ENCODE peak calls at places on chromosomes 16 and 17, in four cellular contexts. D is IMR-90; X is tibial artery; S is CD8-positive, alpha-beta T cell. Z is an unnamed sample.

GRCh38 chr17:75273968-75274708 is 3.1 kb upstream of the MIF4GD start:
- DNase-seq in X (no peak), S (no peak), D (peak; percentile 77), Z (peak; percentile 76)

GRCh38 chr16:46812781-46813555 is 18.0 kb downstream of the C16orf87 start:
- DNase-seq in D (no peak), X (no peak), S (no peak), Z (peak; percentile 33)

GRCh38 chr17:1976000-1976682 is 49.0 kb downstream of the RTN4RL1 start:
- DNase-seq in D (no peak), S (no peak), X (no peak), Z (no peak)

GRCh38 chr16:15703029-15703736 is 53.1 kb downstream of the NDE1 start:
- DNase-seq in S (no peak), D (no peak), X (no peak), Z (no peak)

GRCh38 chr17:4852504-4853075 is 19.4 kb downstream of the MINK1 start:
- DNase-seq in D (peak; percentile 78), X (no peak), S (peak; percentile 12), Z (peak; percentile 84)

GRCh38 chr17:16407911-16408588 is 7.3 kb upstream of the TRPV2 start:
- DNase-seq in S (no peak), X (peak; percentile 89), D (peak; percentile 47), Z (peak; percentile 64)

GRCh38 chr16:65480276-65480675 is 358.4 kb upstream of the CDH11 start:
- DNase-seq in D (no peak), S (no peak), X (no peak), Z (no peak)

GRCh38 chr17:8859804-8860430 is 7.6 kb downstream of the PIK3R6 start:
- DNase-seq in D (no peak), S (no peak), X (no peak), Z (no peak)

GRCh38 chr16:2470603-2471015 is 488 bp upstream of the NTN3 start:
- DNase-seq in S (no peak), D (no peak), X (no peak), Z (peak; percentile 56)

GRCh38 chr17:55448681-55449080 is 27.0 kb upstream of the MMD start:
- DNase-seq in X (no peak), S (no peak), D (peak; percentile 75), Z (no peak)

GRCh38 chr17:77872199-77872598 is 86.3 kb upstream of the TNRC6C start:
- DNase-seq in X (no peak), D (no peak), S (no peak), Z (no peak)

GRCh38 chr17:48568499-48569259 is 9.5 kb downstream of the HOXB4 start:
- DNase-seq in X (no peak), D (peak; percentile 66), S (no peak), Z (no peak)

GRCh38 chr17:36149296-36149820 is 27.1 kb downstream of the TBC1D3B start:
- DNase-seq in D (peak; percentile 33), S (no peak), X (peak; percentile 74), Z (no peak)

GRCh38 chr17:1896243-1897163 is 66.7 kb downstream of the RPA1 start:
- DNase-seq in X (no peak), S (no peak), D (no peak), Z (no peak)

GRCh38 chr16:89599451-89599858 is 14.0 kb upstream of the DPEP1 start:
- DNase-seq in S (peak; percentile 30), X (no peak), D (no peak), Z (peak; percentile 61)

GRCh38 chr16:12688972-12689850 is 114.5 kb downstream of the CPPED1 start:
- DNase-seq in D (no peak), S (no peak), X (no peak), Z (no peak)

GRCh38 chr17:67280279-67280678 is 35.3 kb upstream of the HELZ start:
- DNase-seq in D (peak; percentile 33), X (no peak), S (no peak), Z (peak; percentile 98)

GRCh38 chr17:56305017-56305416 is 151.7 kb downstream of the ANKFN1 start:
- DNase-seq in D (no peak), X (no peak), S (no peak), Z (no peak)

GRCh38 chr17:76384222-76384986 is at the start of gene SPHK1:
- DNase-seq in X (peak; percentile 49), S (peak; percentile 57), D (peak; percentile 81), Z (peak; percentile 88)

GRCh38 chr17:82880620-82881019 is 40.8 kb upstream of the ZNF750 start:
- DNase-seq in D (no peak), X (no peak), S (no peak), Z (no peak)

GRCh38 chr17:32546031-32546444 is 59.2 kb downstream of the CDK5R1 start:
- DNase-seq in X (no peak), D (no peak), S (no peak), Z (no peak)

GRCh38 chr17:20206591-20206990 is 197.4 kb downstream of the SPECC1 start:
- DNase-seq in D (peak; percentile 83), S (no peak), X (no peak), Z (peak; percentile 86)

GRCh38 chr17:71440513-71440912 is 680.3 kb upstream of the SOX9 start:
- DNase-seq in S (no peak), D (peak; percentile 15), X (no peak), Z (no peak)

GRCh38 chr16:5071681-5072333 is at the start of gene ALG1:
- DNase-seq in S (peak; percentile 91), X (peak; percentile 89), D (peak; percentile 82), Z (peak; percentile 83)
- TF ChIP-seq CTCF in S (no peak), X (no peak), D (no peak), Z (no peak)

DNA sequence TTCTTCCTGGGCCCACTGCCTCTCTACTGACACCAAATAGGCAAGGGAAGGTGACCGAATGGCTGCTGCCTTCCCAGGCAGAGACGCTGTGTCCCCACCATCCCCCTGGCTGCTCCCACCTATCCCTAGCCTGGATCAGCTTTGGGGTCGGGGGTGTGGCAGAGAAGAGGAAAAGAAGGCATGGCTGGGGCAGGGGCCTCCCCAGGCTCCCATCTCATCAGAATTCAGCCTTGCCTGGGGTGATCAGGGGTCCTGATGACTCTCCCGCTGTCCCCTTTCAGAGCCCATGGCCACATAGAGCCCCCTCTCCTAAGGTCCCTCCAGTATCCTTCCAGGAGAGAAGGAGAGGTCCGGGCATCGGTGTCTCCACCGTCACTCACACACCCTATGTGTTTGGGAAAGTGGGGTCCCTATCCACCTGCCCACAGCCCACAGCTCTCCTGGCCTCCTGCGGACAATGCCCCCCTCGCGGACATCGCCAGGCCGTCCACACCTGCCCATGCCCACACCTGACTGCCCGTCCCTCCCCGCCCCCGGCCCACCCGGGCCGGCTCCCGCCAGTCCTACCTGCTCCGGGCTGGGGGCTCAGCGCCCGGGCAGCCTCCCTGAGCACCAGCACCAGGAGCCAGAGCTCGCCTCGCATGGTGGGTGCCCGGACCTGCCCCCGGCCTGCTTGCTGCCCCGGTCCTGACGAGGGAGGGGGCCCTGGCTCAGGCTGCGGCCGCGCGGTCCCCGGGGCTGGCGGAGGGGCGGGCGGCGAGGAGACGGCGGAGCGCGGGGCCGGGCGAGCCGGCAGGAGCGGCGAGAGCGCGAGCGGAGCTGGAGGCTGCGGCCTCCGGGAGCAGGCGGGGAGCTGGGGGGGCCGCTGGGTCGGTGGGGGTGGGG is at the start of gene PLXDC1:
- DNase-seq in S (no peak), D (no peak), X (no peak), Z (no peak)
- H3K4me3 ChIP-seq in S (peak within 1 kb of the TSS; percentile 100), D (peak within 1 kb of the TSS; percentile 42), X (peak within 1 kb of the TSS; percentile 73), Z (peak within 1 kb of the TSS; percentile 84)

GRCh38 chr17:63426041-63426916 is 19.8 kb downstream of the CYB561 start:
- DNase-seq in D (no peak), S (no peak), X (no peak), Z (no peak)
- TF ChIP-seq CTCF in D (no peak), S (no peak), X (no peak), Z (no peak)

GRCh38 chr17:39863918-39864746 is at the start of gene IKZF3:
- DNase-seq in X (no peak), S (peak; percentile 75), D (peak; percentile 18), Z (peak; percentile 72)

GRCh38 chr17:39867891-39868553 is at the start of gene ZPBP2:
- DNase-seq in X (no peak), S (peak; percentile 44), D (no peak), Z (no peak)

GRCh38 chr17:39866013-39866730 is 1.8 kb upstream of the ZPBP2 start:
- DNase-seq in S (no peak), D (no peak), X (no peak), Z (no peak)

GRCh38 chr17:39868554-39868942 is 546 bp downstream of the ZPBP2 start:
- DNase-seq in S (no peak), D (no peak), X (no peak), Z (no peak)

GRCh38 chr17:39867084-39867890 is 715 bp upstream of the ZPBP2 start:
- DNase-seq in D (no peak), S (no peak), X (no peak), Z (no peak)
- H3K4me3 ChIP-seq in D (no peak overlapping the region), S (peak overlapping the region; percentile 16), X (no peak overlapping the region), Z (no peak overlapping the region)

GRCh38 chr17:43890240-43890639 is 17.1 kb downstream of the MPP2 start:
- DNase-seq in S (no peak), D (no peak), X (no peak), Z (no peak)
- TF ChIP-seq CTCF in S (no peak), D (no peak), X (no peak), Z (no peak)

GRCh38 chr17:39787743-39788484 is 50.2 kb downstream of the GRB7 start:
- DNase-seq in X (no peak), D (no peak), S (no peak), Z (peak; percentile 73)

GRCh38 chr17:39792523-39793221 is 54.9 kb downstream of the GRB7 start:
- DNase-seq in X (no peak), D (no peak), S (no peak), Z (no peak)

GRCh38 chr17:39794249-39794970 is 56.7 kb downstream of the GRB7 start:
- DNase-seq in S (peak; percentile 28), X (no peak), D (no peak), Z (no peak)

GRCh38 chr17:39791296-39791992 is 53.7 kb downstream of the GRB7 start:
- DNase-seq in S (peak; percentile 45), X (no peak), D (no peak), Z (no peak)

DNA sequence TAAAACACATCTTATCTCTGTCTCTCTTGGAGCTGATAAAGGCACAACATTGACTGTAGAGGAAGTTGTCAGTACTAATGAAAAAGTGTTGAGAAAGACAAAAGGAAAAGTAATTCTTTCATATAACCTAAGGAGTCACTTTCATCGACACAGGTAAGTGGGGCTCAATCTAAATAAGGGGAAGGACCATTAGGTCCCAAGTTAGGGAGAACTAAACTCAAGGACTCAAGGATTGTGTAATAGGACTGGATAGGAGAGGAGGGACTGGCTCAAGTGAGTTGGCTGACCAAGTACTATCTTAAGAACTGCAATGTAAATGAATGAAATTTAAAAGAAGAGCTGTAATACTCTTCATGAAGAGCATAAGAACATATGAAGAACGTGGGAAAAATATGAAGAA is 55.7 kb downstream of the GRB7 start:
- DNase-seq in S (no peak), D (no peak), X (no peak), Z (no peak)
- H3K4me3 ChIP-seq in S (no peak overlapping the region), D (no peak overlapping the region), X (no peak overlapping the region), Z (no peak overlapping the region)

DNA sequence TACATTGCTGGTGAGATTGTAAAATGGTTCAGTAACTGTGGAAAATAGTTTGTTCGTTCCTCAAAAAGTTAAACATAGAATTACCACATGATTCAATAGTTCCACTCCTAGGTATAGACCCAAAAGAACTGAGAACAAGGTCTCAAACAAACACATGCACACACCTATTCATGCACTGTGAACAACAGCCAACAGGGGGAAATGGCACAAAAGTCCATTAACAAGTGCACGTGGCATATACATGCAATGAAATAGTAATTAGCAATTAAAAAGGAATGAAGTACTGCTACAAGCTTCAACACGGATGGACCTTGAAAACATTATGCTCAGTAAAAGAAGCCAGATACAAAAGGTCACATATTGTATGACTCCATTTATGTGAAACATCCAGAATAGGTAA is 23.8 kb downstream of the SDK2 start:
- DNase-seq in D (no peak), S (no peak), X (no peak), Z (peak; percentile 69)
- TF ChIP-seq CTCF in D (no peak), S (no peak), X (no peak), Z (peak; percentile 44)

Z was measured in epithelial cell of esophagus.